ENCODE peak calls at places on chromosome 15, in four cellular contexts. H is adrenal gland, O is HuH-7, N is T-cell. U is an unnamed sample.

GRCh38 chr15:73881539-73882320 is 8.4 kb downstream of the TBC1D21 start:
- DNase-seq in O (no peak), N (no peak), H (no peak), U (no peak)

GRCh38 chr15:82294061-82294690 is 31.6 kb downstream of the SAXO2 start:
- DNase-seq in N (no peak), H (no peak), O (no peak), U (no peak)

GRCh38 chr15:48925714-48926223 is 38.0 kb downstream of the SHC4 start:
- DNase-seq in O (no peak), N (no peak), H (no peak), U (no peak)

GRCh38 chr15:70362911-70363310 is 265.2 kb upstream of the TLE3 start:
- DNase-seq in H (no peak), N (no peak), O (peak; percentile 85), U (no peak)

GRCh38 chr15:69854521-69855171 is 243.1 kb downstream of the TLE3 start:
- DNase-seq in O (no peak), N (no peak), H (no peak), U (no peak)

GRCh38 chr15:83129791-83130190 is 22.3 kb downstream of the TM6SF1 start:
- DNase-seq in O (no peak), N (no peak), H (no peak), U (no peak)

GRCh38 chr15:85580914-85581313 is 200.5 kb downstream of the AKAP13 start:
- DNase-seq in N (peak; percentile 42), O (no peak), H (no peak), U (no peak)

GRCh38 chr15:66723826-66724731 is 22.0 kb downstream of the SMAD6 start:
- DNase-seq in H (no peak), O (no peak), N (no peak), U (no peak)

GRCh38 chr15:58038426-58039106 is 26.9 kb downstream of the ALDH1A2 start:
- DNase-seq in O (no peak), H (no peak), N (no peak), U (peak; percentile 93)

GRCh38 chr15:26759991-26760390 is 12.9 kb downstream of the GABRB3 start:
- DNase-seq in O (no peak), N (no peak), H (no peak), U (no peak)

GRCh38 chr15:73597036-73597638 is 36.1 kb downstream of the NPTN start:
- DNase-seq in H (no peak), N (no peak), O (no peak), U (no peak)

GRCh38 chr15:48555244-48555804 is 90.2 kb downstream of the FBN1 start:
- DNase-seq in N (no peak), O (no peak), H (no peak), U (no peak)